ENCODE peak calls at places on chromosomes 1 and 21, in five cellular contexts. K is astrocyte of the spinal cord; D is head of caudate nucleus; O is stimulated activated CD4-positive, alpha-beta T cell treated with anti-CD3 and anti-CD28 coated beads, Interleukin-15, amount 100 ng/mL, for 1 hour; L is Caki2. Z is an unnamed sample.

GRCh38 chr1:227547604-227548397 is 15.6 kb upstream of the ZNF678 start:
- DNase-seq in K (no peak), O (no peak), L (no peak), D (no peak), Z (peak)

GRCh38 chr1:180627411-180627810 is 4.4 kb upstream of the XPR1 start:
- DNase-seq in L (no peak), O (no peak), D (no peak), K (no peak), Z (no peak)

GRCh38 chr1:198771562-198772153 is 132.8 kb downstream of the PTPRC start:
- DNase-seq in L (peak), K (peak), O (no peak), D (peak), Z (no peak)

GRCh38 chr1:19949016-19949415 is 25.6 kb upstream of the PLA2G2E start:
- DNase-seq in L (no peak), O (no peak), K (peak), D (no peak), Z (no peak)

GRCh38 chr1:212976586-212976985 is 26.2 kb downstream of the VASH2 start:
- DNase-seq in L (no peak), O (no peak), D (no peak), K (no peak), Z (no peak)

GRCh38 chr1:83555871-83556270 is 443.1 kb downstream of the TTLL7 start:
- DNase-seq in L (no peak), O (no peak), K (no peak), D (no peak), Z (no peak)

GRCh38 chr1:154550657-154551056 is 7.8 kb downstream of the UBE2Q1 start:
- DNase-seq in O (no peak), K (no peak), L (no peak), D (no peak), Z (no peak)

GRCh38 chr1:115426271-115426771 is 88.3 kb upstream of the NGF start:
- DNase-seq in D (no peak), K (peak), O (no peak), L (peak), Z (peak)

GRCh38 chr1:214316597-214316996 is 35.6 kb downstream of the SMYD2 start:
- DNase-seq in D (no peak), L (peak), K (peak), O (no peak), Z (no peak)

GRCh38 chr1:107897428-107898339 is 67.3 kb downstream of the VAV3 start:
- DNase-seq in O (no peak), D (no peak), L (no peak), K (no peak), Z (no peak)

GRCh38 chr1:213041443-213041842 is 9.6 kb upstream of the RPS6KC1 start:
- DNase-seq in L (no peak), O (no peak), D (no peak), K (peak), Z (no peak)

GRCh38 chr1:154615411-154615810 is 7.4 kb upstream of the ADAR start:
- DNase-seq in D (no peak), K (no peak), O (no peak), L (no peak), Z (no peak)

GRCh38 chr1:156870734-156871133 is 10.1 kb downstream of the NTRK1 start:
- DNase-seq in L (peak), K (peak), D (no peak), O (no peak), Z (no peak)

GRCh38 chr1:240234477-240235225 is 143.0 kb downstream of the FMN2 start:
- DNase-seq in K (peak), D (no peak), L (no peak), O (no peak), Z (no peak)

GRCh38 chr21:14591882-14592281 is 45.8 kb upstream of the SAMSN1 start:
- DNase-seq in D (peak), K (peak), L (no peak), O (no peak), Z (no peak)

GRCh38 chr1:159282118-159282517 is 20.0 kb upstream of the FCER1A start:
- DNase-seq in O (no peak), L (peak), K (no peak), D (no peak), Z (no peak)